ENCODE peak calls at places on chromosomes 11 and 22, in nine cellular contexts. B is fibroblast of lung; E is hypothalamus; L is HFF-Myc; M is CD8-positive, alpha-beta T cell; U is AG04450; O is fibroblast of pulmonary artery; C is foreskin fibroblast; H is activated CD8-positive, alpha-beta memory T cell treated with anti-CD3 and anti-CD28 coated beads, Interleukin-2, amount 50 U/mL, for 4 hours. D is an unnamed sample.

GRCh38 chr11:11215944-11216343 is 137.1 kb downstream of the CSNK2A3 start:
- DNase-seq in B (no peak), M (no peak), L (no peak), E (no peak), O (no peak), H (no peak), U (no peak), C (no peak), D (no peak)

GRCh38 chr22:44181912-44182590 is 1.3 kb downstream of the PARVG start:
- DNase-seq in U (no peak), L (no peak), M (no peak), E (no peak), C (no peak), B (no peak), H (peak), O (no peak), D (no peak)

GRCh38 chr11:65366340-65366773 is 11.8 kb downstream of the TIGD3 start:
- DNase-seq in M (no peak), H (no peak), B (peak), L (peak), C (peak), E (no peak), O (peak), U (peak), D (peak)

GRCh38 chr11:69873166-69874077 is 54.2 kb upstream of the FGF3 start:
- DNase-seq in O (no peak), B (no peak), H (no peak), C (no peak), U (no peak), L (no peak), M (no peak), E (no peak), D (no peak)

GRCh38 chr22:42443240-42444059 is 11.2 kb upstream of the NFAM1 start:
- DNase-seq in C (no peak), H (no peak), M (no peak), O (peak), L (no peak), U (no peak), E (no peak), B (no peak), D (no peak)

GRCh38 chr11:68150029-68150428 is 28.8 kb upstream of the CHKA start:
- DNase-seq in U (no peak), C (no peak), H (no peak), M (no peak), B (peak), L (no peak), O (peak), E (no peak), D (peak)

GRCh38 chr22:50018608-50019291 is 6.2 kb upstream of the IL17REL start:
- DNase-seq in U (no peak), E (no peak), O (no peak), B (no peak), H (peak), M (no peak), C (no peak), L (no peak), D (no peak)

GRCh38 chr11:117438371-117439000 is 110.8 kb downstream of the CEP164 start:
- DNase-seq in O (peak), U (no peak), C (no peak), E (no peak), M (no peak), H (no peak), L (no peak), B (peak), D (no peak)